ENCODE peak calls at places on chromosomes 13 and 19, in five cellular contexts. G is WTC11, X is K562, N is endothelial cell of umbilical vein, A is H1. Z is an unnamed sample.

GRCh38 chr19:51168571-51169282 is 26.6 kb downstream of the SIGLEC7 start:
- DNase-seq in G (no peak), X (no peak), N (no peak), A (no peak), Z (no peak)

GRCh38 chr19:35256566-35256965 is 7.8 kb downstream of the LSR start:
- DNase-seq in G (no peak), X (no peak), N (no peak), A (no peak), Z (no peak)

GRCh38 chr19:18401580-18402112 is 4.2 kb upstream of the LRRC25 start:
- DNase-seq in G (no peak), X (peak; percentile 85), N (no peak), A (no peak), Z (no peak)

GRCh38 chr19:54158812-54159351 is 639 bp downstream of the LENG1 start:
- DNase-seq in G (no peak), X (peak; percentile 49), N (no peak), A (no peak), Z (no peak)

GRCh38 chr13:75318138-75318833 is 163.7 kb downstream of the TBC1D4 start:
- DNase-seq in G (no peak), X (no peak), N (no peak), A (no peak), Z (no peak)

GRCh38 chr19:51548213-51548651 is 16.8 kb upstream of the SIGLEC6 start:
- DNase-seq in G (no peak), X (peak; percentile 87), N (no peak), A (no peak), Z (no peak)

GRCh38 chr13:23086951-23087350 is 93.8 kb upstream of the SGCG start:
- DNase-seq in G (no peak), X (peak; percentile 5), N (no peak), A (no peak), Z (no peak)

GRCh38 chr19:35545855-35546381 is 492 bp downstream of the TMEM147 start:
- DNase-seq in G (peak; percentile 52), X (peak; percentile 71), N (no peak), A (no peak), Z (peak; percentile 58)

GRCh38 chr19:9885077-9885552 is 50.0 kb downstream of the PIN1 start:
- DNase-seq in G (no peak), X (no peak), N (no peak), A (no peak), Z (no peak)

GRCh38 chr19:44525721-44526430 is 3.6 kb downstream of the CEACAM20 start:
- DNase-seq in G (no peak), X (no peak), N (no peak), A (no peak), Z (no peak)

DNA sequence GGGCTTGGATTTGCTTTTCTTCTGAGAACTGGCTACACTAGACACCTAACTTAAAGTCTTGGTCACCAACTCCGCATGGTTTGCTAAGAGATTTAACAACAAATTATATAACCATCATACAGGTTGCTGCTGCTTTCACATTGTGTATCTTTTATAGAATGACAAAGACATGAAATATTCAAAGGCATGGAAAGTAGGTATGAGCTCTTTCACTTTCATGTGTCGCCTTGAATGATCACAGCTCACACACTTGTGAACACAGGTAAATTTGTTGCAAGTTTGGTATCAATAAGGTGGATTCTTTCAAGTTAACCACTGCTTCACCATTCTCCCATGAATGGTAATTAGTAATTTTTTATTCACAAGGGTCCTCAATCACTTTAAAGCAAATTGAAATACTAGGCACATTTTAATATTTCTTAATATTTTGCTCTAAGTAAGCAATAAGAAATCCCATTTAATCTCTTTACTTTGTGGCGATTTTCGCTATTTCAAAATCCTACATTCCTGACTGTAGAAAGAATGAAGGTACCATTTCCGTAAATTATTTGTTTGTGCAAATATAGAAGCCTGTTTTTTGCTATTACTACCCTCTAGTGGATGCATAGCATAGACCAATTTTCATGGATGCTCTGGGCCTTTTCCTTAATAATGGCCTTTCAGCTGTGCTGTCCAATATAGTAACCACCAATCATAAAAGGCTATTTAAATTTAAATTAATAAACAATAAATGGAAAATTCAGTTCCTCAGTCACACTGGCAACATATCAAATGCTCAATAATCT is 45.5 kb upstream of the FREM2 start:
- DNase-seq in G (no peak), X (no peak), N (no peak), A (no peak), Z (no peak)
- TF ChIP-seq JUN in G (no peak), X (no peak), N (no peak), A (no peak), Z (no peak)

GRCh38 chr13:97583884-97584497 is 150.0 kb downstream of the RAP2A start:
- DNase-seq in G (no peak), X (no peak), N (no peak), A (no peak), Z (no peak)
- TF ChIP-seq JUN in G (no peak), X (no peak), N (no peak), A (no peak), Z (no peak)

GRCh38 chr13:108270442-108270841 is 924 bp downstream of the TNFSF13B start:
- DNase-seq in G (no peak), X (no peak), N (no peak), A (no peak), Z (no peak)
- TF ChIP-seq JUN in G (no peak), X (no peak), N (no peak), A (no peak), Z (no peak)

DNA sequence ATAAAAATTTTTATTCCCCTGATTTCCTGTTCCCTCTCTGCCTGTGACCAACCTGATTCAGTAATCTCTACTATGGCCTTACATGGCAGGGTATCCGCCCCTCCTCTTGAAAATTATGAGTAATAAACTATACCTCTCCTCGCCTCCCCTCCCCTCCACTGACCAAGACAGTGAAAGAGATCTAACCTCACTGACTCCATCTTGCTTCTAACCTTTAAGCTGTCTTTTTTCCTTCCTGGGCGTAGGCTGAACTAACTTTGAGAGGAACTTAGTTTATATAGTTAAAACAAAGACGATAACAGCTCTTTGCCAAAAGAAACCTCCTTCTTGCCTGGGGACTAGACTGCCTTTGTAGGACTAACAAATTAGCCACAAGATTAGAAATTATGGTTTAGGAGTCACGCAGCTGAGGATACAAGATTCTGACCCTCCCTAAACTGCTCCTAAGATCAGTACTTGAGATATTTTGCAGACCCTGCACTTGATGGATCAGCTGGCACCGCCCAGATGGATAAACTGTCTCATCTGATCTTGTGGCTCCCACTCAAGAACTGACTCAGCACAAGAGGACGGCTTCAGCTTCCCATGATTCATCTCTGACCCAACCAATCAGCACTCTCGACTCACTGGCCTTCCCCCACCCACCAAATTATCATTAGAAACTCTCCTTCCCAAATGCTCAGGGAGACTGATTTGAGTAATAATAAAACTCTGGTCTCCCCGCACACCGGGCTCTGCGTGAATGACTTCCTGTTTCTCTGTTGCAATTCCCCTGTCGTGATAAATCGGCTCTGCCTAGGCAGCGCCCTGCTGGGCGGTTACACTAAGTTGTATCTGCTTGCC is 187.1 kb downstream of the TDRD3 start:
- DNase-seq in G (peak; percentile 66), X (peak; percentile 61), N (no peak), A (peak; percentile 84), Z (peak; percentile 6)
- TF ChIP-seq JUN in G (no peak), X (no peak), N (no peak), A (no peak), Z (no peak)

GRCh38 chr19:48182434-48182833 is 12.0 kb downstream of the ZSWIM9 start:
- DNase-seq in G (peak; percentile 32), X (no peak), N (no peak), A (no peak), Z (no peak)

GRCh38 chr19:48186541-48186991 is 16.1 kb downstream of the ZSWIM9 start:
- DNase-seq in G (no peak), X (no peak), N (no peak), A (no peak), Z (no peak)

GRCh38 chr19:48183356-48183755 is 12.9 kb downstream of the ZSWIM9 start:
- DNase-seq in G (no peak), X (no peak), N (no peak), A (no peak), Z (no peak)

GRCh38 chr19:48181505-48181904 is 11.0 kb downstream of the ZSWIM9 start:
- DNase-seq in G (no peak), X (no peak), N (no peak), A (no peak), Z (no peak)

DNA sequence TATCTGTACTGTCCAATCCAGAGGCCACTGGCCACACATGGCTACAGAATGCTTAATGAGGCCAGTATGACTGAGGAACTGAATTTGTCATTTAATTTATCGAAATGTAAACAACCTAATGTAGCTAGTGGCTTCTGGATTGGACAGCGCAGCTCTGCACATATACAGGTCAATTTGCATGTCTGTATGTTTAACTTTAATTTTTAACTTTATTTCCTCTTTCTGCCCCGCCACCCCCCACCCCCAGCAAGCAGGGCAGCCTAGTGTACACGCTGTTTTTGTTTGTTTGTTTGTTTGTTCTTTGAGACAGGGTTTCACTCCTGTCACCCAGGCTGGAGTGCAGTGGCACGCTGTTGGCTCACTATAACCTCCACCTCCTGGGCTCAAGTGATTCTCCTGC is 15.5 kb downstream of the ZSWIM9 start:
- DNase-seq in G (no peak), X (no peak), N (no peak), A (no peak), Z (no peak)
- TF ChIP-seq JUN in G (no peak), X (no peak), N (no peak), A (no peak), Z (no peak)

DNA sequence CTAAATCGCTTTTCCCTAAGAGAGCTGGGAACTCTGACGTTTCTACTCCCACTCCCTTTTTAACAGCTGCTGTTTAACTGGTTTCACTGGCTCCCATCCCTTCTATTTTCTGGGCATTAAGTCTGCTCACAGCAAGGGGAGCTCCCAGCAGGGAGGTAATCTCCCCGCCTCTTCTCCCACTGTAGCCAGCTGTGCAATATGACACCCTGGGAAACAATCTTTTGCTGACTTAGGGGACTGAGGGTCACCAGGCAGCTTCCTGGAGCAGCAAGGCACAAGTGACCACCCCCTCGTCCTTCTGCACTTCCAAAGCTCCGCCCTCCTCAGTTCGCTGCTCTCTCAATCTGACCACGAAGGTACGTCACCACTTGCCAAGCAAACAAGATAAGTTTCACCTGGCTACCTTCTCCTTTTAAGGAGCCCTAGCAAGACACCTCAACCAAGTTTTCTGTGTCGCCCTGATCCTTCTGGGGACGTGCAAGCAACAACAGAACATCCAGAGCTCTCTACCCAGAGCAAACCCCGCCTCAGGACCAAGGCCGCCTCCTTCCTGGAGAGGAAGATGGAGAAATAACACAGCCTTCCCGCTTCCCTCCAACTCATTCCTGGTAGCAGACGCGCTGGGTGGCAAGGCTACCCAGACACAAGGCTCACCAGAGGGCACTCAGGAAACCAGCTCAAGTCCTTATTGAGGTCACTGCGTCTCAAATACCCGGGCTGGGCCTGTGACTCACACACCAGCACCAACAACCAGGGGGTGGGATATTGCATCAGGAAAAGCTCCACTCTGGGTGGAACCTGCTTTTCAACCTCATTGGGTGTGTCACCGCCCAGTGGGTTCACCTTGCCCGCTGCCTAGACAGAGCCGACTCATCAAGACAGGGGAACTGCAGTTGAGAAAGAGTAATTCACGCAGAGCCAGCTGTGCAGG is 92.4 kb downstream of the STK24 start:
- DNase-seq in G (peak; percentile 71), X (peak; percentile 81), N (peak; percentile 96), A (no peak), Z (peak; percentile 91)
- TF ChIP-seq JUN in G (no peak), X (peak; percentile 83), N (peak; percentile 85), A (peak; percentile 18), Z (peak; percentile 35)

DNA sequence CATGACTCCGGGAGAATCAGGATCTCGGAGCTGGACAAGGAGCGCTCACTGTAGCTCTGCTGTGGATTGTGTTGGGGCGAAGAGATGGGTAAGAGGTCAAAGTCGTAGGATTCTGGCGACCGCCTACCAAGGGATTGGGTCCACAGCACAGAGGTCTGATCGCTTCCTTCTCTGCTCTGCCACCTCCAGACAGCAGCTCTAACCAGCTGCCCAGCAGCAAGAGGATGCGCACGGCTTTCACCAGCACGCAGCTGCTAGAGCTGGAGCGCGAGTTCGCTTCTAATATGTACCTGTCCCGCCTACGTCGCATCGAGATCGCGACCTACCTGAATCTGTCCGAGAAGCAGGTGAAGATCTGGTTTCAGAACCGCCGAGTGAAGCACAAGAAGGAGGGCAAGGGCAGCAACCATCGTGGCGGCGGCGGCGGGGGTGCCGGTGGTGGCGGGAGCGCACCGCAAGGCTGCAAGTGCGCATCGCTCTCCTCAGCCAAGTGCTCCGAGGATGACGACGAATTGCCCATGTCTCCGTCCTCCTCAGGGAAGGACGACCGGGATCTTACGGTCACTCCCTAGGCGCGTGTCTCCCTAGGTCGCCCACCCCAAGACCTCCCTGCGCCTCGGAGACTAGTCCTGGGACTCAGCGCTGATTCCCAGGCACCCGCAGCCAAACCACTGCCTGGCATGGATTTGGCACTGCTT is 1.2 kb downstream of the GSX1 start:
- DNase-seq in G (peak; percentile 28), X (no peak), N (no peak), A (no peak), Z (no peak)
- TF ChIP-seq JUN in G (no peak), X (no peak), N (no peak), A (no peak), Z (no peak)

Z was measured in A549.